ENCODE peak calls at places on chromosomes 1 and 21, in four cellular contexts. One of them, this sample, is unnamed.

GRCh38 chr1:28409066-28409465 is 39.5 kb downstream of the PHACTR4 start:
- DNase-seq in H1: no peak
- DNase-seq in H9: no peak
- DNase-seq in IMR-90: no peak
- DNase-seq in this sample: peak

GRCh38 chr1:32729254-32730046 is 26.9 kb upstream of the SYNC start:
- DNase-seq in H9: no peak
- DNase-seq in IMR-90: peak
- DNase-seq in H1: no peak
- DNase-seq in this sample: no peak

GRCh38 chr1:97893844-97894243 is 27.0 kb downstream of the DPYD start:
- DNase-seq in H9: no peak
- DNase-seq in IMR-90: peak
- DNase-seq in H1: no peak
- DNase-seq in this sample: no peak

GRCh38 chr1:154463512-154463990 is 38.5 kb upstream of the TDRD10 start:
- DNase-seq in H9: no peak
- DNase-seq in IMR-90: no peak
- DNase-seq in H1: no peak
- DNase-seq in this sample: no peak

GRCh38 chr1:31444725-31445448 is 31.9 kb downstream of the SERINC2 start:
- DNase-seq in IMR-90: no peak
- DNase-seq in H1: no peak
- DNase-seq in H9: no peak
- DNase-seq in this sample: no peak

GRCh38 chr1:116489231-116489697 is 81.6 kb downstream of the CD58 start:
- DNase-seq in IMR-90: peak
- DNase-seq in H9: no peak
- DNase-seq in H1: no peak
- DNase-seq in this sample: peak

GRCh38 chr1:54774820-54775498 is 10.6 kb upstream of the PARS2 start:
- DNase-seq in H1: peak
- DNase-seq in IMR-90: peak
- DNase-seq in H9: peak
- DNase-seq in this sample: peak

GRCh38 chr1:222171005-222171404 is 376.9 kb downstream of the HHIPL2 start:
- DNase-seq in H1: no peak
- DNase-seq in IMR-90: peak
- DNase-seq in H9: peak
- DNase-seq in this sample: peak

GRCh38 chr1:200233393-200233792 is 176.4 kb downstream of the ZNF281 start:
- DNase-seq in H9: no peak
- DNase-seq in IMR-90: peak
- DNase-seq in H1: no peak
- DNase-seq in this sample: peak

GRCh38 chr21:29718081-29718815 is 221.5 kb downstream of the GRIK1 start:
- DNase-seq in IMR-90: peak
- DNase-seq in H1: no peak
- DNase-seq in H9: no peak
- DNase-seq in this sample: no peak

GRCh38 chr1:29677028-29678024 is 441.0 kb downstream of the PTPRU start:
- DNase-seq in IMR-90: no peak
- DNase-seq in H9: peak
- DNase-seq in H1: no peak
- DNase-seq in this sample: no peak

GRCh38 chr1:164087893-164088292 is 471.1 kb upstream of the PBX1 start:
- DNase-seq in H1: no peak
- DNase-seq in H9: no peak
- DNase-seq in IMR-90: no peak
- DNase-seq in this sample: no peak

GRCh38 chr1:155131285-155131684 is 3.6 kb downstream of the EFNA1 start:
- DNase-seq in H1: no peak
- DNase-seq in H9: no peak
- DNase-seq in IMR-90: no peak
- DNase-seq in this sample: no peak

GRCh38 chr1:204702552-204703270 is 17.2 kb upstream of the LRRN2 start:
- DNase-seq in H1: no peak
- DNase-seq in H9: no peak
- DNase-seq in IMR-90: no peak
- DNase-seq in this sample: no peak

GRCh38 chr1:166307261-166308188 is 140.7 kb upstream of the FAM78B start:
- DNase-seq in H9: no peak
- DNase-seq in H1: no peak
- DNase-seq in IMR-90: no peak
- DNase-seq in this sample: peak

GRCh38 chr1:241411776-241412338 is 54.9 kb upstream of the RGS7 start:
- DNase-seq in H1: no peak
- DNase-seq in IMR-90: no peak
- DNase-seq in H9: no peak
- DNase-seq in this sample: no peak

GRCh38 chr1:53074313-53075154 is 12.5 kb downstream of the PODN start:
- DNase-seq in H1: no peak
- DNase-seq in H9: peak
- DNase-seq in IMR-90: no peak
- DNase-seq in this sample: no peak

DNA sequence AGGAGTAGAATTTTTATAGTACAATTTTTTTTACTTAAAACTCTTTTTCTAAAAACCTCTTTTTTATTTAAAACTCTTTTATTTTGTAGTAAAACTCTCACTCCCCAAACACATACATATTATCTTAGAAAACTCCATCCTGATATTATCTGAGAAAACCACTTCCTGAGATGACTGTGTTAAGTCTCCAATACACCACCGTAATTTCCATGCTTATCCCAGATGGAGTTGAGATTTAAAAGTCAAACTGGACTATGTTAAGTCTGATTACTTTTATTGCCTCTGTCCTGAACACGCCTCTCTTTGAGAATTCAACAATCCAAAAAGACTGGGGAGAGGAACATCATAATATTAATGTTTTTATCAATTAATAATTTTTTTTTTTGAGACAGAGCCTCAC is 3.7 kb downstream of the SEC16B start:
- DNase-seq in H9: no peak
- DNase-seq in IMR-90: peak
- DNase-seq in H1: no peak
- DNase-seq in this sample: no peak
- H3K9ac ChIP-seq in H9: no peak
- H3K9ac ChIP-seq in IMR-90: no peak
- H3K9ac ChIP-seq in H1: no peak
- H3K9ac ChIP-seq in this sample: no peak

GRCh38 chr1:9350011-9350907 is 57.6 kb downstream of the SPSB1 start:
- DNase-seq in IMR-90: peak
- DNase-seq in H9: no peak
- DNase-seq in H1: no peak
- DNase-seq in this sample: no peak

GRCh38 chr1:9352364-9353140 is 59.9 kb downstream of the SPSB1 start:
- DNase-seq in H1: no peak
- DNase-seq in H9: peak
- DNase-seq in IMR-90: no peak
- DNase-seq in this sample: no peak

GRCh38 chr1:9351654-9352271 is 59.1 kb downstream of the SPSB1 start:
- DNase-seq in H9: no peak
- DNase-seq in IMR-90: no peak
- DNase-seq in H1: no peak
- DNase-seq in this sample: no peak

GRCh38 chr1:9349331-9349851 is 56.7 kb downstream of the SPSB1 start:
- DNase-seq in H9: no peak
- DNase-seq in IMR-90: peak
- DNase-seq in H1: no peak
- DNase-seq in this sample: no peak

DNA sequence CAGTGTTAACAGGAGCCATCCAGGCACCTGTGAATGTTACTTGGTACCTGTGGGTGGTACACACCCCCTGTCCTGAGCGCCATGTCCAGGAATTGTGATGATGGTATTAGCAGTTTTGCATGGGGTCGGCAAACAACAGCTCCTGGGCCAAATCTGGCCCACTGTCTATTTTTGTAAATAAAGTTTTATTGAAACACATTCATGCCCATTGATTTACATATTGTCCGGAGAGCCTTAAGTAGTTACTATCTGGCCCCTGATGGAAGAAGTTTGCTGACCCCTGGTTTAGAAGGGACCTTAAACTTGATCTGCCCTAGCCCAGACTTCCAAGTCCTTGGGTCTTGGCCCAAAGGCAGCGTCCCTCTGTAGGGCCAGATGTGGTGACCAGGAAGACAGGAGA is 58.3 kb downstream of the SPSB1 start:
- DNase-seq in H1: no peak
- DNase-seq in IMR-90: no peak
- DNase-seq in H9: no peak
- DNase-seq in this sample: no peak
- H4K5ac ChIP-seq in H1: no peak
- H4K5ac ChIP-seq in IMR-90: no peak
- H4K5ac ChIP-seq in H9: no peak
- H4K5ac ChIP-seq in this sample: no peak

GRCh38 chr21:36707763-36708511 is 9.0 kb downstream of the SIM2 start:
- DNase-seq in H9: no peak
- DNase-seq in IMR-90: no peak
- DNase-seq in H1: no peak
- DNase-seq in this sample: peak

GRCh38 chr21:36706951-36707762 is 8.2 kb downstream of the SIM2 start:
- DNase-seq in H9: peak
- DNase-seq in H1: no peak
- DNase-seq in IMR-90: peak
- DNase-seq in this sample: peak

GRCh38 chr21:36709030-36709867 is 10.3 kb downstream of the SIM2 start:
- DNase-seq in IMR-90: no peak
- DNase-seq in H1: no peak
- DNase-seq in H9: peak
- DNase-seq in this sample: peak

GRCh38 chr21:36709868-36710728 is 11.2 kb downstream of the SIM2 start:
- DNase-seq in H1: no peak
- DNase-seq in IMR-90: no peak
- DNase-seq in H9: peak
- DNase-seq in this sample: no peak

GRCh38 chr21:36708512-36709029 is 9.7 kb downstream of the SIM2 start:
- DNase-seq in H9: no peak
- DNase-seq in H1: no peak
- DNase-seq in IMR-90: no peak
- DNase-seq in this sample: no peak
- H3K9ac ChIP-seq in H9: no peak
- H3K9ac ChIP-seq in H1: no peak
- H3K9ac ChIP-seq in IMR-90: no peak
- H3K9ac ChIP-seq in this sample: no peak

DNA sequence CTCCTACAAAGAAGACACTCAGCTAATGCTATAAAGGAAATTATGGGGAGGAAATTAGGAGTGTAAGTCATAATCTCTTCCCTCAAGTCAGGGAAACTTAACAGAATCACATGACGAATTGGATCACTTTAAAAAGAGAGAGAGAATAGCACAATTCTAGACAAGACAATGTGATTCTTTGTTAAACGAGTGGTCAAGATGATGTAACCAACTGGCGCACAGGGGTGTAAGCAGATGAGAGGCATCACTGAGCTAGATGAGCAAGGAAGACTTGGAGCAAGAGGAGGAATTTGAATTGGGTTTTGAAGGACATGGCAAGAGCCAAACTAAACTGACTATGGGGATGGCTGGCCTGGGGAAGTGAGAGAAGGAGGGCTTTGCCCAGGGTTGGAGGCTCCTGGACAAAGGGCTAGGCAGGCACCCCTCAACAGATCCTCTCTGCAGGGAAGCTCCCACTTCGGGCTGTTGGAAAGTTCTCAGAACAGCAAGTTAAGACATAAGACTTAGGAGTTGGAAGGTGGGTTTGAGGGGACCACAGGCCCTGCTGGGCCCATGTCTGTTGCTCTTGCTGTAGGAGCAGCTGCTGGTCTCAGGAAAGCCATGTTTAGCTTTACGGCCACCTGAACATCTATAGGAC is 123.9 kb upstream of the GRIK3 start:
- DNase-seq in H1: no peak
- DNase-seq in IMR-90: no peak
- DNase-seq in H9: no peak
- DNase-seq in this sample: no peak
- H4K5ac ChIP-seq in H1: no peak
- H4K5ac ChIP-seq in IMR-90: no peak
- H4K5ac ChIP-seq in H9: no peak
- H4K5ac ChIP-seq in this sample: no peak

GRCh38 chr1:226945858-226946245 is 5.8 kb downstream of the COQ8A start:
- DNase-seq in H9: no peak
- DNase-seq in IMR-90: no peak
- DNase-seq in H1: no peak
- DNase-seq in this sample: no peak
- H3K9ac ChIP-seq in H9: no peak
- H3K9ac ChIP-seq in IMR-90: no peak
- H3K9ac ChIP-seq in H1: no peak
- H3K9ac ChIP-seq in this sample: no peak

DNA sequence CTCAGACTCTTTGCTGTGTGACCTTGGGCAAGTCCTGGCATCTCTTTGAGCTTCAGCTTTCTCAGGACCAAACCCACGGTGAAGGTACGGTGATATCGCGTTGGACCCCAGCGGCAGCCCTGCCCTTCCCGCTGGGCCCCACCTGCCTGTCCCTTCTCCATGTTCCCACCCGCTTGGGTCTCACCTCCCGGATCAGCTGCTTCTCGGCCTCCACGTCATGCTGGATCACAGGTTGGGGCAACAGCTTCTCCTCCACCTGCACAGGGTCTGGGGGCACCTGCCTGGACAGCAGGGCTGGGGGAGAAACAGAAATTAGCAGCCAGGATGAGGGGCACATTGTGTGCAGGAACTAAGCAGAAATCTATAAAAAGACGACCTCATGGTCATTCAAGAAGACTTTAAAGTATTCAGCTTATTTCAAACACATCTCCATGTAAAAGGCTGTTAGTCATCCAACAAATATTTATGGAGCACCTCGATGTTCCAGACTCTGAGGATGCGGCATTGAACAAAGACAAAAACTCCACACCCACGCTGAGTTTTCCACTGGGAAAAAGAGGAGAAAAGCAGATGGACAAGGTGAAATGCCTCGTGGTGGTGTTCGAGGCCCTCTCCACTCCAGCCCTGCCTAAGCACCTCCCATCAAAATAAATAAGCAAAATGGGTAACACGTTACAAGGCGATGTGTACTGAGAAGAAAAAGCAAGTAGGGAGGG is 19.5 kb downstream of the KIF17 start:
- DNase-seq in H1: no peak
- DNase-seq in H9: no peak
- DNase-seq in IMR-90: peak
- DNase-seq in this sample: peak
- H4K5ac ChIP-seq in H1: no peak
- H4K5ac ChIP-seq in H9: no peak
- H4K5ac ChIP-seq in IMR-90: peak
- H4K5ac ChIP-seq in this sample: no peak